ENCODE peak calls at places on chromosomes 12 and 14, in eight cellular contexts. One of them, this sample, is unnamed.

GRCh38 chr12:1544991-1545700 is 49.2 kb downstream of the FBXL14 start:
- DNase-seq in pancreas: no peak
- DNase-seq in HCT116: peak
- DNase-seq in ovary: no peak
- DNase-seq in dorsolateral prefrontal cortex: no peak
- DNase-seq in spleen: no peak
- DNase-seq in tibial artery: no peak
- DNase-seq in left lung: no peak
- DNase-seq in this sample: no peak

GRCh38 chr12:96099986-96100385 is 64.6 kb upstream of the LTA4H start:
- DNase-seq in pancreas: no peak
- DNase-seq in HCT116: no peak
- DNase-seq in ovary: no peak
- DNase-seq in dorsolateral prefrontal cortex: no peak
- DNase-seq in spleen: peak
- DNase-seq in tibial artery: no peak
- DNase-seq in left lung: no peak
- DNase-seq in this sample: no peak

GRCh38 chr12:99745895-99746294 is 98.3 kb downstream of the GARIN6 start:
- DNase-seq in pancreas: no peak
- DNase-seq in HCT116: no peak
- DNase-seq in ovary: no peak
- DNase-seq in dorsolateral prefrontal cortex: no peak
- DNase-seq in spleen: no peak
- DNase-seq in tibial artery: no peak
- DNase-seq in left lung: no peak
- DNase-seq in this sample: no peak

GRCh38 chr12:66279127-66279712 is 23.1 kb upstream of the HELB start:
- DNase-seq in pancreas: no peak
- DNase-seq in HCT116: peak
- DNase-seq in ovary: no peak
- DNase-seq in dorsolateral prefrontal cortex: no peak
- DNase-seq in spleen: no peak
- DNase-seq in tibial artery: no peak
- DNase-seq in left lung: no peak
- DNase-seq in this sample: no peak

GRCh38 chr12:115640929-115641328 is 636.6 kb downstream of the MED13L start:
- DNase-seq in pancreas: no peak
- DNase-seq in HCT116: no peak
- DNase-seq in ovary: no peak
- DNase-seq in dorsolateral prefrontal cortex: no peak
- DNase-seq in spleen: no peak
- DNase-seq in tibial artery: no peak
- DNase-seq in left lung: no peak
- DNase-seq in this sample: peak

GRCh38 chr12:78457951-78458350 is 406.6 kb upstream of the SYT1 start:
- DNase-seq in pancreas: no peak
- DNase-seq in HCT116: no peak
- DNase-seq in ovary: no peak
- DNase-seq in dorsolateral prefrontal cortex: no peak
- DNase-seq in spleen: no peak
- DNase-seq in tibial artery: no peak
- DNase-seq in left lung: no peak
- DNase-seq in this sample: peak

GRCh38 chr12:19273482-19274330 is 144.2 kb downstream of the PLEKHA5 start:
- DNase-seq in pancreas: peak
- DNase-seq in HCT116: peak
- DNase-seq in ovary: peak
- DNase-seq in dorsolateral prefrontal cortex: no peak
- DNase-seq in spleen: no peak
- DNase-seq in tibial artery: peak
- DNase-seq in left lung: no peak
- DNase-seq in this sample: peak

GRCh38 chr12:115228434-115228833 is 544.5 kb upstream of the TBX3 start:
- DNase-seq in pancreas: no peak
- DNase-seq in HCT116: no peak
- DNase-seq in ovary: no peak
- DNase-seq in dorsolateral prefrontal cortex: no peak
- DNase-seq in spleen: no peak
- DNase-seq in tibial artery: no peak
- DNase-seq in left lung: no peak
- DNase-seq in this sample: no peak

GRCh38 chr12:123142948-123143752 is 7.7 kb downstream of the PITPNM2 start:
- DNase-seq in pancreas: no peak
- DNase-seq in HCT116: peak
- DNase-seq in ovary: peak
- DNase-seq in dorsolateral prefrontal cortex: no peak
- DNase-seq in spleen: no peak
- DNase-seq in tibial artery: peak
- DNase-seq in left lung: no peak
- DNase-seq in this sample: no peak

GRCh38 chr12:125861299-125862281 is 796.4 kb downstream of the AACS start:
- DNase-seq in pancreas: peak
- DNase-seq in HCT116: no peak
- DNase-seq in ovary: peak
- DNase-seq in dorsolateral prefrontal cortex: no peak
- DNase-seq in spleen: peak
- DNase-seq in tibial artery: peak
- DNase-seq in left lung: peak
- DNase-seq in this sample: no peak

GRCh38 chr12:122203968-122204828 is 689 bp downstream of the B3GNT4 start:
- DNase-seq in pancreas: peak
- DNase-seq in HCT116: no peak
- DNase-seq in ovary: no peak
- DNase-seq in dorsolateral prefrontal cortex: peak
- DNase-seq in spleen: no peak
- DNase-seq in tibial artery: peak
- DNase-seq in left lung: no peak
- DNase-seq in this sample: no peak

GRCh38 chr12:120013659-120014380 is 24.8 kb downstream of the BICDL1 start:
- DNase-seq in pancreas: no peak
- DNase-seq in HCT116: peak
- DNase-seq in ovary: no peak
- DNase-seq in dorsolateral prefrontal cortex: no peak
- DNase-seq in spleen: no peak
- DNase-seq in tibial artery: no peak
- DNase-seq in left lung: no peak
- DNase-seq in this sample: no peak

GRCh38 chr12:61870658-61871559 is 389.3 kb upstream of the USP15 start:
- DNase-seq in pancreas: no peak
- DNase-seq in HCT116: no peak
- DNase-seq in ovary: no peak
- DNase-seq in dorsolateral prefrontal cortex: no peak
- DNase-seq in spleen: no peak
- DNase-seq in tibial artery: no peak
- DNase-seq in left lung: no peak
- DNase-seq in this sample: no peak

GRCh38 chr12:124616394-124617343 is 49.3 kb upstream of the NCOR2 start:
- DNase-seq in pancreas: no peak
- DNase-seq in HCT116: no peak
- DNase-seq in ovary: no peak
- DNase-seq in dorsolateral prefrontal cortex: no peak
- DNase-seq in spleen: no peak
- DNase-seq in tibial artery: no peak
- DNase-seq in left lung: no peak
- DNase-seq in this sample: no peak

GRCh38 chr12:10366875-10367274 is 23.0 kb downstream of the KLRK1 start:
- DNase-seq in pancreas: no peak
- DNase-seq in HCT116: no peak
- DNase-seq in ovary: no peak
- DNase-seq in dorsolateral prefrontal cortex: no peak
- DNase-seq in spleen: no peak
- DNase-seq in tibial artery: no peak
- DNase-seq in left lung: no peak
- DNase-seq in this sample: no peak

GRCh38 chr14:57526942-57527341 is 33.3 kb upstream of the CCDC198 start:
- DNase-seq in pancreas: no peak
- DNase-seq in HCT116: no peak
- DNase-seq in ovary: no peak
- DNase-seq in dorsolateral prefrontal cortex: no peak
- DNase-seq in spleen: no peak
- DNase-seq in tibial artery: no peak
- DNase-seq in left lung: no peak
- DNase-seq in this sample: no peak

GRCh38 chr14:22866874-22867273 is 4.7 kb upstream of the LRP10 start:
- DNase-seq in pancreas: no peak
- DNase-seq in HCT116: no peak
- DNase-seq in ovary: no peak
- DNase-seq in dorsolateral prefrontal cortex: no peak
- DNase-seq in spleen: peak
- DNase-seq in tibial artery: no peak
- DNase-seq in left lung: no peak
- DNase-seq in this sample: no peak

GRCh38 chr14:71703477-71703876 is 228.8 kb upstream of the RGS6 start:
- DNase-seq in pancreas: no peak
- DNase-seq in HCT116: no peak
- DNase-seq in ovary: no peak
- DNase-seq in dorsolateral prefrontal cortex: peak
- DNase-seq in spleen: no peak
- DNase-seq in tibial artery: no peak
- DNase-seq in left lung: no peak
- DNase-seq in this sample: no peak

GRCh38 chr12:2113501-2113912 is 60.7 kb downstream of the CACNA1C start:
- DNase-seq in pancreas: no peak
- DNase-seq in HCT116: no peak
- DNase-seq in ovary: no peak
- DNase-seq in dorsolateral prefrontal cortex: peak
- DNase-seq in spleen: peak
- DNase-seq in tibial artery: no peak
- DNase-seq in left lung: no peak
- DNase-seq in this sample: no peak

DNA sequence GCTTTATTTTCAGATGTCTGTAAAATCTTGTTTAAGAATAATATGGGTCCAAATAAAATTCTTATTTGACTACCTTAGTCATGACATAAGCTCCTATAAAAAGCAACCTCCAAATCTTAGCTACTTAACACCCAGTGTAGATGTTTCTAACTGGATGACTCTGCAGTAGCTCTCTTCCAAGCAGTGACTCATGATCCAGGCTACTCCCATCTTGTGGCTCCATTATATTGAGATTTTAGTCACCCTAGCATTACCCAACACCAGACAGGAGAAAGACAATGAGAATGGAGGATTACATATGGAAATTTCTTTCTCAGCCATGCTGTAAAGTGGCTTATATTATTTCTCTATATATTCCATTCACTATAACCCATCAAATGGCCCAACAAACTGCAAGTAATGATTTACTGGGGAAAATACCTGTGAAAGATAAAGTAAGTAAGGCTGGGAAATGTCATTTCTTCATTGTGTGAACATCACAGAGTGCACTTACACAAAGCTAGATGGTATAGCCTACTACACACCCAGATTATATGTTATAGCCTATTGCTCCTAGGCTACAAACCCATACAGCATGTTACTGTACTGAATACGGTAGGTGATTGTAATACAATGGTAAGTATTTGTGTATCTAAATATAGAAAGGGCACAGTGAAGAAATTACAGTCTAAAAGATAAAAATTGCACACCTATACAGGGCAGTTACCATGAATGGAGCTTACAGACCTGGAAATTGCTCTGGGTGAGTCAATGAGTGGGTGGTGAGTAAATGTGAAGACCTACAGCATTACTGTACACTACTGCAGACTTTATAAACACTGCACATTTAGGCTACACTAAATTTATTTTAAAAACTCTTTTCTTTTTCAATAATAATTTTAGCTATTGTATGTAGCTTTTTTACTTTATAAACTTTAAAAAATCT is 163.2 kb downstream of the DYRK2 start:
- DNase-seq in pancreas: no peak
- DNase-seq in HCT116: no peak
- DNase-seq in ovary: no peak
- DNase-seq in dorsolateral prefrontal cortex: no peak
- DNase-seq in spleen: no peak
- DNase-seq in tibial artery: no peak
- DNase-seq in left lung: no peak
- DNase-seq in this sample: peak
- H3K27ac ChIP-seq in pancreas: no peak
- H3K27ac ChIP-seq in HCT116: no peak
- H3K27ac ChIP-seq in ovary: no peak
- H3K27ac ChIP-seq in dorsolateral prefrontal cortex: no peak
- H3K27ac ChIP-seq in spleen: no peak
- H3K27ac ChIP-seq in tibial artery: no peak
- H3K27ac ChIP-seq in left lung: no peak
- H3K27ac ChIP-seq in this sample: peak

DNA sequence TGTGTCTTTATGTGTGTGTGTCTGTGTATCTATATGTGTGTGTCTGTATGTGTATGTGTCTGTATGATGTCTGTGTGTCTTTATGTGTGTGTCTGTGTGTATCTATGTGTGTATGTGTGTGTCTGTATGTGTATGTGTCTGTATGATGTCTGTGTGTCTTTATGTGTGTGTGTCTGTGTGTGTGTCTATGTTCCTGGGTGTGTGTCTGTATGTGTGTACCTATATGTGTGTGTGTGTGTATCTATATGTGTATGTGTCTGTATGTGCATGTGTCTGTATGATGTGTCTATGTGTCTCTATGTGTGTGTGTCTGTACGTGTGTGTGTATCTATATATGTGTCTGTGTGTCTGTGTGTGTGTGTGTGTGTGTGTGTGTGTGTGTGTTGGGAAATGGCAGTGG is 19.0 kb upstream of the CD9 start:
- DNase-seq in pancreas: no peak
- DNase-seq in HCT116: no peak
- DNase-seq in ovary: no peak
- DNase-seq in dorsolateral prefrontal cortex: no peak
- DNase-seq in spleen: no peak
- DNase-seq in tibial artery: no peak
- DNase-seq in left lung: no peak
- DNase-seq in this sample: no peak
- H3K27ac ChIP-seq in pancreas: no peak
- H3K27ac ChIP-seq in HCT116: no peak
- H3K27ac ChIP-seq in ovary: no peak
- H3K27ac ChIP-seq in dorsolateral prefrontal cortex: no peak
- H3K27ac ChIP-seq in spleen: peak
- H3K27ac ChIP-seq in tibial artery: peak
- H3K27ac ChIP-seq in left lung: no peak
- H3K27ac ChIP-seq in this sample: no peak

DNA sequence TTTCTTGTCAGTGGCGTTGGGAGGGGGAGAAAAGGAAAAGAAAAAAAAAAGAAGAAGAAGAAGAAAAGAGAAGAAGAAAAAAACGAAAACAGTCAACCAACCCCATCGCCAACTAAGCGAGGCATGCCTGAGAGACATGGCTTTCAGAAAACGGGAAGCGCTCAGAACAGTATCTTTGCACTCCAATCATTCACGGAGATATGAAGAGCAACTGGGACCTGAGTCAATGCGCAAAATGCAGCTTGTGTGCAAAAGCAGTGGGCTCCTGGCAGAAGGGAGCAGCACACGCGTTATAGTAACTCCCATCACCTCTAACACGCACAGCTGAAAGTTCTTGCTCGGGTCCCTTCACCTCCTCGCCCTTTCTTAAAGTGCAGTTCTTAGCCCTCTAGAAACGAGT is 1.9 kb downstream of the ASCL1 start:
- DNase-seq in pancreas: no peak
- DNase-seq in HCT116: no peak
- DNase-seq in ovary: no peak
- DNase-seq in dorsolateral prefrontal cortex: no peak
- DNase-seq in spleen: no peak
- DNase-seq in tibial artery: no peak
- DNase-seq in left lung: no peak
- DNase-seq in this sample: no peak
- H3K27ac ChIP-seq in pancreas: no peak
- H3K27ac ChIP-seq in HCT116: no peak
- H3K27ac ChIP-seq in ovary: no peak
- H3K27ac ChIP-seq in dorsolateral prefrontal cortex: no peak
- H3K27ac ChIP-seq in spleen: no peak
- H3K27ac ChIP-seq in tibial artery: no peak
- H3K27ac ChIP-seq in left lung: no peak
- H3K27ac ChIP-seq in this sample: no peak

GRCh38 chr14:60657609-60657983 is 8.3 kb upstream of the SIX1 start:
- DNase-seq in pancreas: peak
- DNase-seq in HCT116: no peak
- DNase-seq in ovary: no peak
- DNase-seq in dorsolateral prefrontal cortex: no peak
- DNase-seq in spleen: no peak
- DNase-seq in tibial artery: no peak
- DNase-seq in left lung: peak
- DNase-seq in this sample: no peak
- H3K27ac ChIP-seq in pancreas: no peak
- H3K27ac ChIP-seq in HCT116: no peak
- H3K27ac ChIP-seq in ovary: no peak
- H3K27ac ChIP-seq in dorsolateral prefrontal cortex: no peak
- H3K27ac ChIP-seq in spleen: no peak
- H3K27ac ChIP-seq in tibial artery: peak
- H3K27ac ChIP-seq in left lung: no peak
- H3K27ac ChIP-seq in this sample: peak